ENCODE peak calls at places on chromosomes 12 and 14, in five cellular contexts. A is GM23338, F is AG09309, T is GM12865, H is fibroblast of lung. I is an unnamed sample.

GRCh38 chr14:74909911-74910310 is 13.1 kb downstream of the RPS6KL1 start:
- DNase-seq in T (no peak), A (no peak), H (no peak), F (no peak), I (no peak)

GRCh38 chr12:121128908-121129704 is 3.6 kb upstream of the P2RX7 start:
- DNase-seq in T (peak), H (peak), A (peak), F (no peak), I (peak)

GRCh38 chr14:94144765-94145164 is 15.4 kb upstream of the IFI27L2 start:
- DNase-seq in F (no peak), T (no peak), A (peak), H (no peak), I (no peak)

GRCh38 chr14:93787465-93788306 is 599 bp downstream of the PRIMA1 start:
- DNase-seq in F (no peak), T (no peak), A (peak), H (no peak), I (no peak)

GRCh38 chr14:68548194-68549056 is 244.4 kb downstream of the ZFP36L1 start:
- DNase-seq in T (no peak), H (peak), A (peak), F (peak), I (peak)

GRCh38 chr14:52240623-52241022 is 26.9 kb upstream of the PTGDR start:
- DNase-seq in H (no peak), T (no peak), A (no peak), F (no peak), I (no peak)

GRCh38 chr14:57863471-57863870 is 2.4 kb downstream of the SLC35F4 start:
- DNase-seq in F (no peak), A (no peak), H (no peak), T (no peak), I (no peak)

GRCh38 chr14:34065222-34065621 is 114.3 kb upstream of the EGLN3 start:
- DNase-seq in F (no peak), A (no peak), H (no peak), T (no peak), I (no peak)

GRCh38 chr12:15151141-15152091 is 69.8 kb downstream of the RERG start:
- DNase-seq in A (peak), H (peak), T (peak), F (no peak), I (no peak)

GRCh38 chr14:86196476-86196875 is 666.5 kb downstream of the FLRT2 start:
- DNase-seq in H (no peak), A (no peak), T (no peak), F (no peak), I (no peak)

GRCh38 chr12:109934026-109934425 is 34.0 kb downstream of the TCHP start:
- DNase-seq in H (no peak), T (peak), A (peak), F (no peak), I (peak)
- TF ChIP-seq CTCF in H (peak), T (peak), A (peak), F (peak), I (peak)

GRCh38 chr14:78593949-78594348 is 423.8 kb downstream of the NRXN3 start:
- DNase-seq in T (no peak), F (no peak), H (no peak), A (no peak), I (peak)

GRCh38 chr14:78598046-78598652 is 428.0 kb downstream of the NRXN3 start:
- DNase-seq in A (peak), F (no peak), T (peak), H (peak), I (peak)

DNA sequence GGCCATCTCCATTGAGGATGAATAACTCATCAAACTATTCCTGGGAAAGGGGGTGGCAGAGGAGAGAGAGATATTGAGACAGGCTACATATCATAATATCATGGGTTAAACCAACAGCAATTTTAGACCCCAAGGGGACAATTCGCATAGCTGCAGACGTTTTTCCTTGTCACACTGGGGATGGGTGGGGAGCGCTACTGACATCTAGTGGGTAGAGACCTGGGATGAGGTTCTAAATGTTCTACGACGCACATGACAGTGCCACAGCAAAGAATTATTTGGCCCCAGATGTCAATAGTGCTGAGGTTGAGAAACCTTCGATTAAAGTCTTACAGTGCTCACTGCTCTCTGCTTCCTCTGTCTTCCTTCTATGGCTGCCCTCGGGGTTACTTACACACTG is 425.6 kb downstream of the NRXN3 start:
- DNase-seq in T (peak), F (no peak), A (peak), H (no peak), I (no peak)
- TF ChIP-seq CTCF in T (peak), F (peak), A (peak), H (no peak), I (peak)

GRCh38 chr14:31323419-31323818 is 96.9 kb downstream of the HEATR5A start:
- DNase-seq in T (no peak), F (no peak), A (no peak), H (no peak), I (no peak)

GRCh38 chr14:31320216-31320615 is 100.1 kb downstream of the HEATR5A start:
- DNase-seq in T (no peak), H (no peak), F (no peak), A (no peak), I (no peak)

GRCh38 chr14:31320922-31321779 is 99.2 kb downstream of the HEATR5A start:
- DNase-seq in H (no peak), F (no peak), T (no peak), A (no peak), I (no peak)

GRCh38 chr14:31326111-31326510 is 94.2 kb downstream of the HEATR5A start:
- DNase-seq in F (no peak), H (peak), A (no peak), T (peak), I (peak)
- TF ChIP-seq CTCF in F (peak), H (peak), A (peak), T (no peak), I (peak)

GRCh38 chr12:12999959-13000615 is at the start of gene HEBP1:
- DNase-seq in F (peak), T (peak), H (peak), A (peak), I (peak)
- TF ChIP-seq CTCF in F (no peak), T (no peak), H (no peak), A (no peak), I (no peak)

GRCh38 chr12:104456417-104456949 is at the start of gene CHST11:
- DNase-seq in F (peak), T (peak), H (peak), A (peak), I (peak)
- TF ChIP-seq CTCF in F (peak), T (no peak), H (peak), A (peak), I (peak)

DNA sequence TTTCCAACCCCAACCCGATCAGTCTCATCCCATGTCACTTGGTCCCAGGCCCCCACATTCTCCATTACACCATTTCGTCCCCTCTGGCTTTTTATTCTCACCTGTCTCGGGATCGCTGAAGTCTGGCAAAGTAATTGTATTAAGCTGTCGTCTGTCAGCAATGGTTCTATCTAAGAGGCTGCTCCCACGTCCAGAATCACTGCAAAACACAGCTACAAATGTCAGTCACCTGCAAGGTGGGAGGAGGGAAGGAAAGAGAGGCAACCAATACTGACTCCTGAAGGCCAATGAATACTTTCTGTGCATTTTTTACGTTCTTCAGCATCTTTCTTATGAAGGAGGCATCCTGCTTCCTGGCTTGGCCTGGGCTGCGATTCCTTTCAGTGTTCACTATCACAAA is 205.6 kb downstream of the TTC7B start:
- DNase-seq in A (no peak), F (no peak), H (no peak), T (no peak), I (no peak)
- TF ChIP-seq CTCF in A (no peak), F (no peak), H (no peak), T (no peak), I (no peak)

DNA sequence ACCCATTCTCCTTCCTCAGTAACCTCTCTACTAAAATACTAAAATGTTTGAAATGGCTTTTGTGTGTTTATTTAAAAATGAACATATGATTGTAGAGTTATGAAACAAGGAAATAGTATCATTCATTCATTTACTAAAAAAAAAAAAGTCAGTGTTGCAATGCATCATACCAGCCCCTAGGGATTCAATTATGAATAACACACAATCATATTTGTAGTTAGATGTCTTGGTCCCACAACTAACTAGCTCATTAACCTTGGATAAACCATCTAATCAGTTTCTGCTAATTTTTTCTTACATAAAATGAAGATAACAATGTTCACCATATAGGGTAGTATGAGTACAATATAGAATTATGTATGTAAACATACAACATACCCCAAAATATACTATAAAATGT is 183.2 kb downstream of the GRIN2B start:
- DNase-seq in T (no peak), H (no peak), A (no peak), F (no peak), I (no peak)
- TF ChIP-seq CTCF in T (no peak), H (no peak), A (no peak), F (no peak), I (no peak)

GRCh38 chr12:114476159-114476558 is 70.2 kb upstream of the TBX5 start:
- DNase-seq in A (peak), H (peak), T (no peak), F (no peak), I (peak)
- TF ChIP-seq CTCF in A (peak), H (peak), T (no peak), F (peak), I (peak)

DNA sequence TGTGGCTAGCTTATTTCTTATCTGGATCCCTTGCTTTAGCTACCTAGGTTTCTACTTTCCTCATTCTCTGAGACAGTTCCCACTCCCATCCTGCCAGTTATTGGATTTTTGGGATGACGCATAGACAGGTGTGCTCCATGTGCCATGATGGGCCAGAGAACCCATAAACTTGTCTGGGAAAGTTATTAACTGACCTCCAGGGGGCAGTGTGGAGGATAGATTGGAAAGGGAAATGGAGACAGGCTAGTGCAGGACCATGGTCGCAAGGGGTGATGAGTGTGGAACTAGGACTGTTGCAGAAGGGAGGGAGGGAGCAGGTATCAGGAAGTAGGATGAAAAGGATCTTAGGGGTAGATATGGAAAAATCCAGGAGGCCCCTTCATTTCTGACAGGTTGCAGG is 80.3 kb downstream of the ESRRB start:
- DNase-seq in F (no peak), A (peak), H (no peak), T (peak), I (peak)
- TF ChIP-seq CTCF in F (peak), A (peak), H (peak), T (peak), I (peak)